ENCODE peak calls at places on chromosome 19, in six cellular contexts. V, K, N, P, G and Z are unnamed samples.

GRCh38 chr19:7930765-7931164 is 4.8 kb upstream of the CTXN1 start:
- DNase-seq in K (no peak), P (no peak), N (no peak), G (no peak), V (no peak), Z (no peak)

GRCh38 chr19:13881692-13882418 is 4.9 kb downstream of the NANOS3 start:
- DNase-seq in V (peak), N (no peak), P (peak), K (no peak), G (no peak), Z (no peak)

GRCh38 chr19:10286803-10287737 is at the start of gene ICAM4:
- DNase-seq in V (peak), K (no peak), G (no peak), P (peak), N (no peak), Z (no peak)

GRCh38 chr19:1959928-1960589 is 19.1 kb downstream of the CSNK1G2 start:
- DNase-seq in V (no peak), K (no peak), N (no peak), G (no peak), P (no peak), Z (no peak)

GRCh38 chr19:1360818-1361461 is 22.8 kb upstream of the NDUFS7 start:
- DNase-seq in K (no peak), V (peak), N (no peak), G (peak), P (no peak), Z (no peak)

GRCh38 chr19:52230685-52231084 is 38.7 kb upstream of the ZNF766 start:
- DNase-seq in G (no peak), V (no peak), P (no peak), K (no peak), N (no peak), Z (no peak)

GRCh38 chr19:51688665-51689571 is 4.2 kb upstream of the SPACA6 start:
- DNase-seq in G (peak), V (peak), K (peak), P (no peak), N (no peak), Z (no peak)

GRCh38 chr19:45820413-45821102 is 5.5 kb upstream of the RSPH6A start:
- DNase-seq in K (no peak), P (no peak), N (no peak), G (no peak), V (no peak), Z (no peak)

GRCh38 chr19:51513968-51514367 is 12.4 kb upstream of the SIGLEC12 start:
- DNase-seq in G (no peak), K (no peak), N (no peak), P (no peak), V (no peak), Z (no peak)

GRCh38 chr19:17156296-17156946 is 58.7 kb upstream of the USE1 start:
- DNase-seq in P (no peak), G (no peak), K (no peak), V (no peak), N (no peak), Z (no peak)

GRCh38 chr19:33207040-33207620 is 13.0 kb downstream of the LRP3 start:
- DNase-seq in G (no peak), N (no peak), P (no peak), V (no peak), K (no peak), Z (no peak)

GRCh38 chr19:17681505-17682125 is 6.5 kb downstream of the UNC13A start:
- DNase-seq in P (no peak), G (no peak), V (peak), N (no peak), K (peak), Z (peak)

GRCh38 chr19:45492627-45493470 is 4.0 kb downstream of the RTN2 start:
- DNase-seq in K (peak), G (no peak), V (peak), P (no peak), N (no peak), Z (no peak)

GRCh38 chr19:29967623-29968022 is 25.6 kb downstream of the URI1 start:
- DNase-seq in N (no peak), P (no peak), G (no peak), V (peak), K (no peak), Z (no peak)

GRCh38 chr19:6663236-6664187 is 6.4 kb downstream of the TNFSF14 start:
- DNase-seq in V (no peak), N (no peak), K (no peak), G (no peak), P (no peak), Z (no peak)

GRCh38 chr19:18386543-18387251 is 739 bp downstream of the GDF15 start:
- DNase-seq in V (no peak), G (peak), N (no peak), K (no peak), P (no peak), Z (no peak)

GRCh38 chr19:35708391-35708790 is 4.0 kb downstream of the ZBTB32 start:
- DNase-seq in P (no peak), V (no peak), N (no peak), K (no peak), G (no peak), Z (no peak)

GRCh38 chr19:40147693-40148347 is 43.4 kb upstream of the MAP3K10 start:
- DNase-seq in K (no peak), P (no peak), G (peak), V (peak), N (no peak), Z (no peak)

GRCh38 chr19:2176336-2176994 is 12.7 kb downstream of the DOT1L start:
- DNase-seq in G (no peak), V (no peak), K (no peak), P (no peak), N (no peak), Z (no peak)

GRCh38 chr19:53183146-53183545 is 10.0 kb downstream of the ZNF665 start:
- DNase-seq in N (no peak), G (no peak), V (no peak), P (no peak), K (no peak), Z (no peak)

GRCh38 chr19:47157455-47158321 is 27.1 kb downstream of the SAE1 start:
- DNase-seq in V (peak), P (peak), K (peak), N (no peak), G (peak), Z (peak)

GRCh38 chr19:16541526-16542044 is 652 bp downstream of the CHERP start:
- DNase-seq in K (no peak), V (no peak), P (no peak), N (no peak), G (no peak), Z (no peak)

GRCh38 chr19:12721656-12722565 is 1.8 kb downstream of the TNPO2 start:
- DNase-seq in G (peak), K (peak), P (no peak), V (peak), N (no peak), Z (no peak)

GRCh38 chr19:4385291-4386037 is 14.9 kb downstream of the SH3GL1 start:
- DNase-seq in K (no peak), P (no peak), G (no peak), N (no peak), V (no peak), Z (no peak)

GRCh38 chr19:9130965-9131364 is 4.2 kb upstream of the OR7G3 start:
- DNase-seq in K (no peak), G (no peak), V (peak), N (no peak), P (no peak), Z (no peak)

GRCh38 chr19:46081928-46082727 is 41.3 kb upstream of the IGFL4 start:
- DNase-seq in V (peak), G (peak), P (peak), K (peak), N (no peak), Z (no peak)

GRCh38 chr19:2273356-2274184 is 8.4 kb downstream of the PEAK3 start:
- DNase-seq in K (peak), G (no peak), N (peak), V (peak), P (peak), Z (peak)

GRCh38 chr19:48511800-48512503 is at the start of gene LMTK3:
- DNase-seq in G (no peak), K (no peak), N (peak), V (peak), P (peak), Z (peak)

GRCh38 chr19:10105241-10106099 is 692 bp upstream of the PPAN start:
- DNase-seq in G (no peak), N (peak), K (no peak), P (peak), V (no peak), Z (peak)

GRCh38 chr19:6271721-6272410 is 7.9 kb downstream of the MLLT1 start:
- DNase-seq in V (no peak), K (no peak), P (no peak), N (no peak), G (peak), Z (no peak)

GRCh38 chr19:51055866-51056265 is 9.0 kb downstream of the KLK13 start:
- DNase-seq in N (no peak), K (no peak), V (no peak), P (no peak), G (no peak), Z (no peak)